ENCODE peak calls at places on chromosomes 11 and 22, in seven cellular contexts. J is stomach, Y is right lobe of liver, I is heart right ventricle, Q is GM23338, K is prostate gland, Z is cardiac muscle cell. N is an unnamed sample.

GRCh38 chr11:115965754-115966504 is 461.7 kb upstream of the CADM1 start:
- DNase-seq in J (no peak), Y (no peak), I (no peak), Q (no peak), K (no peak), Z (peak; percentile 30), N (no peak)

GRCh38 chr11:76153609-76153949 is 52.7 kb downstream of the WNT11 start:
- DNase-seq in J (no peak), Y (peak; percentile 37), I (no peak), Q (no peak), K (no peak), Z (no peak), N (peak; percentile 60)

GRCh38 chr11:118216621-118217526 is 7.9 kb downstream of the JAML start:
- DNase-seq in J (no peak), Y (no peak), I (no peak), Q (no peak), K (no peak), Z (no peak), N (no peak)

GRCh38 chr11:17751558-17751957 is 17.0 kb downstream of the KCNC1 start:
- DNase-seq in J (no peak), Y (peak; percentile 54), I (no peak), Q (no peak), K (no peak), Z (no peak), N (no peak)

GRCh38 chr11:100932474-100933100 is 197.0 kb downstream of the PGR start:
- DNase-seq in J (no peak), Y (no peak), I (no peak), Q (peak; percentile 54), K (no peak), Z (no peak), N (no peak)

GRCh38 chr11:50032574-50032973 is at the start of gene OR4C45:
- DNase-seq in J (no peak), Y (no peak), I (no peak), Q (no peak), K (no peak), Z (no peak), N (no peak)

GRCh38 chr11:57801185-57801490 is 39.5 kb downstream of the CTNND1 start:
- DNase-seq in J (no peak), Y (no peak), I (no peak), Q (no peak), K (no peak), Z (no peak), N (no peak)

GRCh38 chr22:20956258-20957117 is 10.6 kb upstream of the AIFM3 start:
- DNase-seq in J (no peak), Y (no peak), I (no peak), Q (peak; percentile 87), K (no peak), Z (no peak), N (no peak)

GRCh38 chr11:1935156-1936071 is 11.7 kb upstream of the MRPL23 start:
- DNase-seq in J (no peak), Y (peak; percentile 46), I (no peak), Q (no peak), K (no peak), Z (no peak), N (peak; percentile 56)

GRCh38 chr11:125772834-125773505 is 5.7 kb downstream of the PATE2 start:
- DNase-seq in J (no peak), Y (no peak), I (no peak), Q (no peak), K (no peak), Z (no peak), N (no peak)

GRCh38 chr22:38056969-38057841 is at the start of gene PICK1:
- DNase-seq in J (peak; percentile 90), Y (peak; percentile 86), I (peak; percentile 93), Q (peak; percentile 96), K (peak; percentile 96), Z (peak; percentile 91), N (peak; percentile 97)

GRCh38 chr22:47693606-47694005 is 931.2 kb downstream of the TBC1D22A start:
- DNase-seq in J (no peak), Y (no peak), I (no peak), Q (no peak), K (no peak), Z (no peak), N (no peak)

GRCh38 chr11:134845474-134846435 is 433.7 kb upstream of the B3GAT1 start:
- DNase-seq in J (no peak), Y (no peak), I (no peak), Q (no peak), K (no peak), Z (no peak), N (no peak)

GRCh38 chr11:105642870-105643269 is 33.0 kb downstream of the GRIA4 start:
- DNase-seq in J (no peak), Y (no peak), I (no peak), Q (no peak), K (no peak), Z (no peak), N (no peak)

GRCh38 chr11:116697011-116697410 is 75.8 kb downstream of the BUD13 start:
- DNase-seq in J (no peak), Y (no peak), I (no peak), Q (no peak), K (no peak), Z (no peak), N (no peak)

GRCh38 chr11:121649798-121650197 is 197.0 kb upstream of the SORL1-AS1 start:
- DNase-seq in J (no peak), Y (no peak), I (no peak), Q (no peak), K (peak; percentile 34), Z (no peak), N (no peak)

GRCh38 chr11:120331301-120331966 is 4.8 kb upstream of the ARHGEF12 start:
- DNase-seq in J (peak; percentile 70), Y (no peak), I (peak; percentile 42), Q (no peak), K (no peak), Z (no peak), N (no peak)

GRCh38 chr11:65546217-65546958 is 11.8 kb downstream of the LTBP3 start:
- DNase-seq in J (peak; percentile 98), Y (peak; percentile 98), I (peak; percentile 54), Q (peak; percentile 95), K (peak; percentile 94), Z (peak; percentile 91), N (peak; percentile 59)

GRCh38 chr11:67584881-67585873 is 1.6 kb downstream of the GSTP1 start:
- DNase-seq in J (no peak), Y (no peak), I (no peak), Q (no peak), K (no peak), Z (no peak), N (no peak)
- H3K4me1 ChIP-seq in J (peaks cover 53% of the 10 kb centered on the region), Y (peaks cover 28% of the 10 kb centered on the region), I (peaks cover 4% of the 10 kb centered on the region), Q (peaks cover 31% of the 10 kb centered on the region), K (peaks cover 4% of the 10 kb centered on the region), Z (no peaks in the 10 kb centered on the region), N (peaks cover 17% of the 10 kb centered on the region)

GRCh38 chr22:49967333-49968241 is 7.0 kb downstream of the PIM3 start:
- DNase-seq in J (peak; percentile 78), Y (peak; percentile 98), I (peak; percentile 58), Q (no peak), K (peak; percentile 16), Z (peak; percentile 42), N (peak; percentile 8)
- H3K27ac ChIP-seq in J (peak overlapping the region; percentile 94), Y (peak overlapping the region; percentile 91), I (peak overlapping the region; percentile 40), Q (no peak overlapping the region), K (peak overlapping the region; percentile 92), Z (peak overlapping the region; percentile 94), N (peak overlapping the region; percentile 85)

DNA sequence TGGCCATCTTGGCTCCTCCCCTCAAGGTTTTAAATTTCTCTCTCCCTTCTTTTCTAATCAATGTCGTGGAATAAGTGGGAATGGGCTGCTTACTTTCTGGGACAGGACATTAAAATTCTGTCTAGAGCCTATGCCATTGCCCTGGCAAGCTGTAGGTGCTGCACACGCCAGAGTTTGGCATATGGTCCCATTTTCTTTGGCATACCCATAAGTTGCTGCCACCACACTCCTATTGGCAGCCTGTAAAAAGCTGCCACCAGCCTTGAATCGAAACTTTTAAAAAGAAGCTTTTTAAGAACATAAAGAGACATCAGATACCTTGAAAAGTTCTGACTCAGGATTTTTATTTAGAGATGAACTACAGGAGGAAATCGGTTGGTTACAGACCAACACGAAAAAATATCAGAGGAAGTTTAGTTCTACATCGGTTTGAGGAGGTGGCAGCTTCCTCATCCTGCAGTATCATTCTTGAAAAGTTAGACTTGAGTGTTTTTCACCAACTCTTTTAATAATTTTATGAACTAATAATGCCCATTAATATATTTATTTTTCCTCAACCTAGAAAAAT is 517.8 kb upstream of the ANO5 start:
- DNase-seq in J (no peak), Y (no peak), I (no peak), Q (no peak), K (no peak), Z (no peak), N (no peak)
- TF ChIP-seq CTCF in J (no peak), Y (no peak), I (no peak), Q (no peak), K (no peak), Z (no peak), N (no peak)

DNA sequence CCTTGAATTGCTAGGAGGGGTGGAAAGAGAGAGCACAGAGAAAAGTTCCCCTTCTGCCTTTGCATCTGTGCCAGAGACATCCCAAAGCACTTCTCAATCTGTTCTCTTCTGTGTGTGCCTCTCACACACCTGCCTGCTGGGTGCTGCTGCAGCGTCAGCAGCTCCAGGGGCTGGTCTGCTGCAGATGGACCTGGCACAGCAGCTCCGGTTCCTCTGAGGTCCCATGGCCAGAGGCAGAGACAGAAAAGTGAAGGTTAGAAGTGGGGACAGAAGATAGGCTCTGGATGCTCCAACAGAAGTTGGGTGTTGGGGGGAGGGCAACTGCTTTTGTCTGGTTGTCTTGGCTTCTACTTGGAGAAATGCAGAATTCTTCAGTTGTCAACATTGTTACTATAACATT is 48.9 kb upstream of the KIRREL3 start:
- DNase-seq in J (no peak), Y (no peak), I (no peak), Q (no peak), K (no peak), Z (no peak), N (no peak)
- H3K4me1 ChIP-seq in J (no peaks in the 10 kb centered on the region), Y (peaks cover 1% of the 10 kb centered on the region), I (no peaks in the 10 kb centered on the region), Q (peaks cover 8% of the 10 kb centered on the region), K (no peaks in the 10 kb centered on the region), Z (no peaks in the 10 kb centered on the region), N (no peaks in the 10 kb centered on the region)

GRCh38 chr22:49633010-49633324 is 194.7 kb downstream of the BRD1 start:
- DNase-seq in J (no peak), Y (peak; percentile 40), I (no peak), Q (no peak), K (no peak), Z (no peak), N (no peak)
- H3K27ac ChIP-seq in J (no peak overlapping the region), Y (no peak overlapping the region), I (no peak overlapping the region), Q (no peak overlapping the region), K (no peak overlapping the region), Z (no peak overlapping the region), N (no peak overlapping the region)

N was measured in ascending aorta.